ENCODE peak calls at places on chromosomes 5 and 9, in seven cellular contexts. E, R, X, O, I, S and V are unnamed samples.

GRCh38 chr9:130020618-130021017 is 22.4 kb downstream of the FNBP1 start:
- DNase-seq in X (no peak), E (no peak), S (no peak), R (no peak), I (no peak), O (no peak), V (no peak)

GRCh38 chr9:126162611-126163381 is 163.8 kb upstream of the MVB12B start:
- DNase-seq in S (no peak), X (no peak), R (no peak), O (no peak), E (no peak), I (no peak), V (no peak)

GRCh38 chr9:113602126-113603119 is 138.9 kb downstream of the RGS3 start:
- DNase-seq in O (no peak), X (peak; percentile 82), R (no peak), E (no peak), S (no peak), I (peak; percentile 94), V (peak; percentile 84)

GRCh38 chr5:142925795-142926194 is 155.6 kb downstream of the ARHGAP26 start:
- DNase-seq in I (peak; percentile 73), O (no peak), R (peak; percentile 28), E (no peak), S (no peak), X (peak; percentile 75), V (no peak)

GRCh38 chr5:90037646-90038045 is 371.9 kb downstream of the CETN3 start:
- DNase-seq in X (peak; percentile 73), I (peak; percentile 20), S (no peak), R (peak; percentile 52), E (no peak), O (no peak), V (peak; percentile 15)

GRCh38 chr9:88398016-88398415 is 9.8 kb downstream of the SPIN1 start:
- DNase-seq in O (no peak), R (no peak), S (no peak), X (no peak), I (no peak), E (no peak), V (no peak)

GRCh38 chr5:5492087-5492933 is 69.8 kb downstream of the ICE1 start:
- DNase-seq in R (no peak), I (peak; percentile 46), S (no peak), X (peak; percentile 73), E (no peak), O (peak; percentile 45), V (peak; percentile 65)

GRCh38 chr5:111551569-111552275 is 39.4 kb upstream of the STARD4 start:
- DNase-seq in X (peak; percentile 45), S (no peak), R (no peak), I (peak; percentile 51), E (no peak), O (no peak), V (no peak)

GRCh38 chr5:151082976-151083651 is 2.3 kb upstream of the TNIP1 start:
- DNase-seq in O (peak; percentile 32), S (no peak), R (no peak), I (peak; percentile 72), X (no peak), E (no peak), V (peak; percentile 73)

GRCh38 chr5:107806705-107807104 is 136.0 kb upstream of the EFNA5 start:
- DNase-seq in R (no peak), E (no peak), I (peak; percentile 48), S (no peak), O (no peak), X (no peak), V (peak; percentile 57)

GRCh38 chr5:228886-229285 is 10.8 kb downstream of the SDHA start:
- DNase-seq in O (no peak), S (no peak), X (no peak), E (no peak), I (no peak), R (no peak), V (no peak)

GRCh38 chr5:168683247-168683926 is 104.2 kb upstream of the PANK3 start:
- DNase-seq in E (no peak), I (no peak), O (no peak), X (no peak), R (no peak), S (no peak), V (no peak)

GRCh38 chr5:152462021-152462721 is 57.1 kb upstream of the NMUR2 start:
- DNase-seq in X (no peak), S (no peak), O (no peak), E (no peak), I (no peak), R (no peak), V (no peak)

GRCh38 chr9:93126151-93126781 is 7.8 kb downstream of the NINJ1 start:
- DNase-seq in E (no peak), X (no peak), I (no peak), R (no peak), O (no peak), S (no peak), V (no peak)

GRCh38 chr9:89430995-89431394 is 66.9 kb downstream of the SEMA4D start:
- DNase-seq in R (no peak), E (no peak), I (no peak), S (no peak), O (no peak), X (no peak), V (no peak)

GRCh38 chr9:83041771-83042170 is 21.2 kb downstream of the RASEF start:
- DNase-seq in E (no peak), S (no peak), I (peak; percentile 56), X (no peak), R (no peak), O (no peak), V (no peak)

GRCh38 chr5:126499742-126500396 is 76.7 kb downstream of the GRAMD2B start:
- DNase-seq in O (peak; percentile 40), R (no peak), S (no peak), E (peak; percentile 33), X (peak; percentile 39), I (no peak), V (peak; percentile 55)

GRCh38 chr9:137406085-137406773 is 16.7 kb downstream of the EXD3 start:
- DNase-seq in E (no peak), S (no peak), R (no peak), I (no peak), X (no peak), O (no peak), V (no peak)

GRCh38 chr5:73365301-73365853 is 83.2 kb downstream of the FOXD1 start:
- DNase-seq in E (no peak), S (no peak), I (peak; percentile 53), O (no peak), R (peak; percentile 40), X (peak; percentile 73), V (no peak)

GRCh38 chr9:111108946-111109345 is 70.7 kb upstream of the LPAR1 start:
- DNase-seq in E (no peak), R (no peak), O (no peak), S (no peak), I (peak; percentile 87), X (peak; percentile 78), V (no peak)

GRCh38 chr9:114718801-114719221 is 36.8 kb upstream of the TEX48 start:
- DNase-seq in S (no peak), I (peak; percentile 66), R (no peak), O (peak; percentile 52), X (no peak), E (no peak), V (peak; percentile 28)

GRCh38 chr5:108472237-108472636 is 90.3 kb upstream of the FBXL17 start:
- DNase-seq in O (no peak), I (no peak), X (no peak), S (no peak), E (no peak), R (no peak), V (peak; percentile 5)

GRCh38 chr9:4228606-4229005 is 71.3 kb downstream of the GLIS3 start:
- DNase-seq in S (no peak), X (peak; percentile 69), O (no peak), I (peak; percentile 43), R (peak; percentile 9), E (no peak), V (peak; percentile 48)

GRCh38 chr5:146427619-146427997 is 19.5 kb upstream of the TCERG1 start:
- DNase-seq in O (no peak), E (no peak), X (no peak), R (no peak), S (no peak), I (no peak), V (no peak)

GRCh38 chr5:150609843-150610584 is 30.4 kb upstream of the SYNPO start:
- DNase-seq in R (no peak), E (no peak), X (no peak), S (no peak), O (no peak), I (no peak), V (peak; percentile 58)

GRCh38 chr5:110087829-110088228 is 398.1 kb downstream of the MAN2A1 start:
- DNase-seq in O (no peak), S (no peak), X (no peak), E (no peak), I (no peak), R (no peak), V (peak; percentile 18)

GRCh38 chr9:113793558-113793957 is 82.6 kb upstream of the ZNF618 start:
- DNase-seq in S (no peak), O (no peak), I (no peak), E (no peak), X (no peak), R (no peak), V (no peak)

GRCh38 chr5:149488645-149489306 is 62.5 kb downstream of the CSNK1A1 start:
- DNase-seq in X (no peak), E (no peak), I (peak; percentile 80), S (no peak), R (no peak), O (no peak), V (no peak)